ENCODE peak calls at places on chromosomes 16 and 17, in eight cellular contexts. N is NCI-H1092; B is HEK293T; V is head of caudate nucleus; G is activated CD4-positive, CD25-positive, alpha-beta regulatory T cell; O is HCT116; Z is stimulated activated naive CD4-positive, alpha-beta T cell; Y is M059J. A is an unnamed sample.

GRCh38 chr17:43351686-43352085 is 47.1 kb upstream of the ARL4D start:
- DNase-seq in N (no peak), B (no peak), V (no peak), G (no peak), O (no peak), Z (no peak), Y (no peak), A (no peak)

GRCh38 chr17:17872468-17873345 is 35.9 kb upstream of the SREBF1 start:
- DNase-seq in N (no peak), B (no peak), V (no peak), G (no peak), O (no peak), Z (no peak), Y (peak), A (no peak)

GRCh38 chr17:348692-349425 is 3.7 kb downstream of the RPH3AL start:
- DNase-seq in N (no peak), B (no peak), V (peak), G (no peak), O (no peak), Z (no peak), Y (no peak), A (no peak)

GRCh38 chr16:11190585-11191565 is 65.1 kb downstream of the SOCS1 start:
- DNase-seq in N (no peak), B (no peak), V (no peak), G (no peak), O (no peak), Z (no peak), Y (no peak), A (no peak)

GRCh38 chr17:75472119-75472518 is 15.7 kb downstream of the TMEM94 start:
- DNase-seq in N (peak), B (no peak), V (no peak), G (no peak), O (no peak), Z (no peak), Y (peak), A (peak)

GRCh38 chr16:75908718-75909117 is 182.4 kb upstream of the CPHXL start:
- DNase-seq in N (no peak), B (no peak), V (no peak), G (no peak), O (no peak), Z (no peak), Y (no peak), A (no peak)

GRCh38 chr17:21843951-21844590 is 151.7 kb downstream of the KCNJ18 start:
- DNase-seq in N (no peak), B (no peak), V (no peak), G (no peak), O (no peak), Z (no peak), Y (no peak), A (no peak)

GRCh38 chr17:16282522-16282921 is 65.5 kb downstream of the PIGL start:
- DNase-seq in N (no peak), B (no peak), V (no peak), G (no peak), O (peak), Z (no peak), Y (peak), A (no peak)

GRCh38 chr16:48126801-48127644 is 28.8 kb downstream of the ABCC12 start:
- DNase-seq in N (peak), B (no peak), V (no peak), G (no peak), O (no peak), Z (no peak), Y (peak), A (no peak)

GRCh38 chr16:19152042-19152441 is 16.0 kb upstream of the SYT17 start:
- DNase-seq in N (no peak), B (no peak), V (no peak), G (no peak), O (no peak), Z (no peak), Y (no peak), A (no peak)

GRCh38 chr16:85296859-85297698 is 184.8 kb upstream of the CIBAR2 start:
- DNase-seq in N (peak), B (peak), V (peak), G (peak), O (peak), Z (peak), Y (peak), A (no peak)

GRCh38 chr17:31339906-31340661 is 18.7 kb upstream of the EVI2A start:
- DNase-seq in N (no peak), B (no peak), V (no peak), G (no peak), O (no peak), Z (no peak), Y (peak), A (no peak)

GRCh38 chr16:57265850-57266530 is 18.5 kb downstream of the PLLP start:
- DNase-seq in N (no peak), B (no peak), V (peak), G (no peak), O (no peak), Z (no peak), Y (peak), A (no peak)

GRCh38 chr16:81273223-81273940 is 34.9 kb downstream of the BCO1 start:
- DNase-seq in N (no peak), B (no peak), V (no peak), G (no peak), O (no peak), Z (no peak), Y (no peak), A (no peak)

GRCh38 chr17:42679492-42680330 is 1.9 kb downstream of the CCR10 start:
- DNase-seq in N (peak), B (peak), V (peak), G (peak), O (no peak), Z (peak), Y (peak), A (peak)

GRCh38 chr17:73773702-73774101 is 129.5 kb upstream of the SDK2 start:
- DNase-seq in N (no peak), B (no peak), V (no peak), G (no peak), O (no peak), Z (no peak), Y (peak), A (no peak)

GRCh38 chr16:23384878-23385277 is 68.1 kb downstream of the COG7 start:
- DNase-seq in N (no peak), B (no peak), V (no peak), G (no peak), O (no peak), Z (no peak), Y (no peak), A (no peak)

GRCh38 chr16:67326472-67327309 is at the start of the genes KCTD19 and LRRC36:
- DNase-seq in N (peak), B (peak), V (peak), G (no peak), O (no peak), Z (peak), Y (peak), A (no peak)